ENCODE peak calls at places on chromosomes 13 and 19, in four cellular contexts. One of them, this sample, is unnamed.
A peak's percentile ranks its signal among the peaks of the same experiment; 100 is the strongest.

GRCh38 chr13:102678339-102679122 is 16.3 kb downstream of the METTL21C start:
- DNase-seq in fibroblast of pulmonary artery: no peak
- DNase-seq in psoas muscle: no peak
- DNase-seq in colonic mucosa: no peak
- DNase-seq in this sample: no peak

GRCh38 chr13:61414686-61415664 is 674 bp downstream of the PCDH20 start:
- DNase-seq in colonic mucosa: peak; percentile 82
- DNase-seq in fibroblast of pulmonary artery: peak; percentile 18
- DNase-seq in psoas muscle: no peak
- DNase-seq in this sample: no peak

GRCh38 chr13:82803341-82803740 is 1078.9 kb downstream of the SLITRK1 start:
- DNase-seq in psoas muscle: no peak
- DNase-seq in colonic mucosa: no peak
- DNase-seq in fibroblast of pulmonary artery: peak; percentile 26
- DNase-seq in this sample: no peak

GRCh38 chr19:34387446-34387810 is 16.8 kb upstream of the PDCD2L start:
- DNase-seq in psoas muscle: no peak
- DNase-seq in colonic mucosa: no peak
- DNase-seq in fibroblast of pulmonary artery: no peak
- DNase-seq in this sample: no peak

GRCh38 chr13:32811297-32811800 is 204.9 kb upstream of the KL start:
- DNase-seq in psoas muscle: no peak
- DNase-seq in fibroblast of pulmonary artery: no peak
- DNase-seq in colonic mucosa: peak; percentile 31
- DNase-seq in this sample: peak; percentile 51

GRCh38 chr19:35346193-35347052 is 1.3 kb upstream of the FFAR1 start:
- DNase-seq in psoas muscle: no peak
- DNase-seq in colonic mucosa: peak; percentile 42
- DNase-seq in fibroblast of pulmonary artery: no peak
- DNase-seq in this sample: no peak

GRCh38 chr13:32330438-32330837 is 15.1 kb downstream of the BRCA2 start:
- DNase-seq in colonic mucosa: no peak
- DNase-seq in fibroblast of pulmonary artery: peak; percentile 90
- DNase-seq in psoas muscle: no peak
- DNase-seq in this sample: no peak

GRCh38 chr19:51887522-51888498 is at the start of gene ZNF577:
- DNase-seq in fibroblast of pulmonary artery: peak; percentile 95
- DNase-seq in colonic mucosa: peak; percentile 98
- DNase-seq in psoas muscle: peak; percentile 91
- DNase-seq in this sample: peak; percentile 56

GRCh38 chr13:49499889-49500660 is 4.3 kb downstream of the PHF11 start:
- DNase-seq in colonic mucosa: no peak
- DNase-seq in fibroblast of pulmonary artery: peak; percentile 58
- DNase-seq in psoas muscle: no peak
- DNase-seq in this sample: no peak

GRCh38 chr19:14116918-14117578 is 514 bp downstream of the PRKACA start:
- DNase-seq in psoas muscle: peak; percentile 63
- DNase-seq in colonic mucosa: peak; percentile 31
- DNase-seq in fibroblast of pulmonary artery: no peak
- DNase-seq in this sample: no peak

GRCh38 chr19:53394522-53394973 is 401 bp upstream of the ZNF765 start:
- DNase-seq in colonic mucosa: no peak
- DNase-seq in fibroblast of pulmonary artery: no peak
- DNase-seq in psoas muscle: peak; percentile 59
- DNase-seq in this sample: no peak

GRCh38 chr13:42114912-42115311 is 66.5 kb downstream of the DGKH start:
- DNase-seq in fibroblast of pulmonary artery: no peak
- DNase-seq in psoas muscle: no peak
- DNase-seq in colonic mucosa: no peak
- DNase-seq in this sample: no peak

GRCh38 chr13:46041335-46041934 is 11.1 kb downstream of the ZC3H13 start:
- DNase-seq in fibroblast of pulmonary artery: peak; percentile 11
- DNase-seq in psoas muscle: no peak
- DNase-seq in colonic mucosa: no peak
- DNase-seq in this sample: no peak

GRCh38 chr19:10269333-10270179 is 1.4 kb upstream of the ICAM1 start:
- DNase-seq in colonic mucosa: peak; percentile 92
- DNase-seq in psoas muscle: peak; percentile 86
- DNase-seq in fibroblast of pulmonary artery: peak; percentile 87
- DNase-seq in this sample: no peak

GRCh38 chr13:102567857-102568256 is 28.9 kb upstream of the TPP2 start:
- DNase-seq in psoas muscle: no peak
- DNase-seq in fibroblast of pulmonary artery: no peak
- DNase-seq in colonic mucosa: no peak
- DNase-seq in this sample: no peak

GRCh38 chr13:112733661-112734379 is 44.0 kb downstream of the ATP11A start:
- DNase-seq in colonic mucosa: no peak
- DNase-seq in psoas muscle: no peak
- DNase-seq in fibroblast of pulmonary artery: no peak
- DNase-seq in this sample: no peak

GRCh38 chr19:39969681-39970423 is 1.1 kb upstream of the PSMC4 start:
- DNase-seq in fibroblast of pulmonary artery: no peak
- DNase-seq in psoas muscle: no peak
- DNase-seq in colonic mucosa: peak; percentile 19
- DNase-seq in this sample: no peak

GRCh38 chr13:77381059-77381458 is 54.2 kb upstream of the MYCBP2 start:
- DNase-seq in fibroblast of pulmonary artery: no peak
- DNase-seq in colonic mucosa: no peak
- DNase-seq in psoas muscle: no peak
- DNase-seq in this sample: no peak

GRCh38 chr13:94343243-94343585 is 136.3 kb downstream of the DCT start:
- DNase-seq in psoas muscle: no peak
- DNase-seq in fibroblast of pulmonary artery: no peak
- DNase-seq in colonic mucosa: no peak
- DNase-seq in this sample: no peak

GRCh38 chr19:16026756-16027155 is 49.5 kb upstream of the TPM4 start:
- DNase-seq in colonic mucosa: no peak
- DNase-seq in fibroblast of pulmonary artery: no peak
- DNase-seq in psoas muscle: no peak
- DNase-seq in this sample: no peak

GRCh38 chr13:63184693-63185092 is 1769.0 kb upstream of the PCDH20 start:
- DNase-seq in psoas muscle: no peak
- DNase-seq in colonic mucosa: no peak
- DNase-seq in fibroblast of pulmonary artery: peak; percentile 51
- DNase-seq in this sample: peak; percentile 43

GRCh38 chr13:30751183-30751933 is 16.0 kb downstream of the ALOX5AP start:
- DNase-seq in colonic mucosa: no peak
- DNase-seq in psoas muscle: no peak
- DNase-seq in fibroblast of pulmonary artery: no peak
- DNase-seq in this sample: no peak

DNA sequence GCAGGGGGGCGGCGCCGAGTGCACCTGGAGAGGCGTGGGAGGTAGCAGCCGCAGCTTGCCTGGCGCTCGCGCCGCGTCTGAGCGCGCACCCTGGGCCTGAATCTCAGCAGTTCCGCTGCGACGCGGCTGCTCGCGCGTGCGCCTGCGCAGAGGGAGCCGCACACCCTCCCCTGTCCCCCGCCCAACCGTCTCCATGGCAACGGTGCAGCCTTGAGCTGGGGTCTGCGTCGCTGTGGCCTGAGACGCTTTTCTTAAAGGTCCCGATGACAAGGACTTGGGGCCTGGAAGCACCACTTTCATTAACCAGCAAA is at the start of gene PNMA8B:
- DNase-seq in psoas muscle: peak; percentile 69
- DNase-seq in fibroblast of pulmonary artery: peak; percentile 52
- DNase-seq in colonic mucosa: peak; percentile 26
- DNase-seq in this sample: no peak
- H3K4me3 ChIP-seq in psoas muscle: peak within 1 kb of the TSS; percentile 41
- H3K4me3 ChIP-seq in fibroblast of pulmonary artery: peak within 1 kb of the TSS; percentile 41
- H3K4me3 ChIP-seq in colonic mucosa: peak within 1 kb of the TSS; percentile 11
- H3K4me3 ChIP-seq in this sample: peak within 1 kb of the TSS; percentile 38

DNA sequence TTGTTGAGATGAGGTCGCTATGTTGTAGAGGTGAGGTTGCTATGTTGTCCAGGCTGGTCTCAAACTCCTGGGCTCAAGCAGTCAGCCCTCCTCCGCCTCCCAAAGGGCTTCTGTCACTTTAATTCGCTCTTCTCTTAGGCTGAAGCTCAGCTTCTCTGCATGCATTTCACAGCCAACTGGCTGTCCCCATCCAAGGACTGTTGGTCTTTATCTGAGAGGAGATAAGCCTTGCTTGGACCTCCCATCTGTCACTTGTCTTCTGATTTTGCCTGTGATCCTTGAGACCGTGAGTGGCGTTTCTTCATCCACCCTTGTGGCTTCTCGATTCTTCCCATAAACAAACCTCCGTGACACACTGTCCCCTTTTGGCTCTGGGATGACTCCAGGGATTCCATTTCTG is 24.4 kb downstream of the CERS1 start:
- DNase-seq in colonic mucosa: no peak
- DNase-seq in psoas muscle: no peak
- DNase-seq in fibroblast of pulmonary artery: no peak
- DNase-seq in this sample: no peak
- TF ChIP-seq CTCF in colonic mucosa: no peak
- TF ChIP-seq CTCF in psoas muscle: no peak
- TF ChIP-seq CTCF in fibroblast of pulmonary artery: no peak
- TF ChIP-seq CTCF in this sample: no peak

DNA sequence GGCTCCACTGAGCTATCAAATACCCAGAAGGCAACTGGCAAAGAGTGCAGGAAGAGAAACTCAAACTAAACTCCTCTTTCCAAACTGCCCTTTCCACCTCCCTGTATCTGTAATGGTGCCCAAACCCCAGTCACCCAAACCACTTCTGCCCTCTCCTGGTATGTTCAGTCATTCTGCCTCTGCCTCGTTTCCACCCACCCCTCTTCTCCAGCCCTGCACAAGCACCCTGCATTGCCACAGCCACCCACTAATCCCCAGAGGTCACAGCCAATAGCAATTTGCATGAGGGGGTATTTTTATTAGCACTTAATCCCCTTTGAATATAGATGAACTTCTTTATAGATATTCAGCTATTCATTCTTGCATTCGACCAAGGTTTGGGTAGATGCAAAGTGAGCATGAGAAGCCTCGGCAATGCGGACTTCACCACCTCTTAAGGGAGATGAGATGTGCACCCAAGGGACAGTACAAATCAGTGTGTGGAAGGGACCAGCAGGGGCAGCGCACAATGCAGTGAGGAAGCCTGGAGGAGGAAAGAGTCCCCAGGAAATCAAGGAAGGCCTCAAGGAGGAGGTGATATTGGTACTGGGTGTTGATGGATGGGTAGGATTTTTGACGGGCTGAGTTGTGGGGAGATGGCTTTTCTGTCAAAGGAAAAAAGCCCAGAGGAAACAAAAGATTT is 12.4 kb downstream of the TMEM272 start:
- DNase-seq in fibroblast of pulmonary artery: peak; percentile 55
- DNase-seq in psoas muscle: peak; percentile 28
- DNase-seq in colonic mucosa: no peak
- DNase-seq in this sample: no peak
- H3K4me3 ChIP-seq in fibroblast of pulmonary artery: no peak overlapping the region
- H3K4me3 ChIP-seq in psoas muscle: no peak overlapping the region
- H3K4me3 ChIP-seq in colonic mucosa: no peak overlapping the region
- H3K4me3 ChIP-seq in this sample: no peak overlapping the region

GRCh38 chr19:44752123-44752815 is 3.8 kb downstream of the BCL3 start:
- DNase-seq in fibroblast of pulmonary artery: no peak
- DNase-seq in psoas muscle: no peak
- DNase-seq in colonic mucosa: no peak
- DNase-seq in this sample: no peak

GRCh38 chr19:44754743-44755066 is 6.2 kb downstream of the BCL3 start:
- DNase-seq in colonic mucosa: peak; percentile 45
- DNase-seq in fibroblast of pulmonary artery: no peak
- DNase-seq in psoas muscle: no peak
- DNase-seq in this sample: no peak

GRCh38 chr19:44753619-44753931 is 5.1 kb downstream of the BCL3 start:
- DNase-seq in fibroblast of pulmonary artery: no peak
- DNase-seq in psoas muscle: no peak
- DNase-seq in colonic mucosa: no peak
- DNase-seq in this sample: no peak

GRCh38 chr19:44753932-44754742 is 5.6 kb downstream of the BCL3 start:
- DNase-seq in psoas muscle: peak; percentile 96
- DNase-seq in colonic mucosa: peak; percentile 98
- DNase-seq in fibroblast of pulmonary artery: peak; percentile 90
- DNase-seq in this sample: no peak

DNA sequence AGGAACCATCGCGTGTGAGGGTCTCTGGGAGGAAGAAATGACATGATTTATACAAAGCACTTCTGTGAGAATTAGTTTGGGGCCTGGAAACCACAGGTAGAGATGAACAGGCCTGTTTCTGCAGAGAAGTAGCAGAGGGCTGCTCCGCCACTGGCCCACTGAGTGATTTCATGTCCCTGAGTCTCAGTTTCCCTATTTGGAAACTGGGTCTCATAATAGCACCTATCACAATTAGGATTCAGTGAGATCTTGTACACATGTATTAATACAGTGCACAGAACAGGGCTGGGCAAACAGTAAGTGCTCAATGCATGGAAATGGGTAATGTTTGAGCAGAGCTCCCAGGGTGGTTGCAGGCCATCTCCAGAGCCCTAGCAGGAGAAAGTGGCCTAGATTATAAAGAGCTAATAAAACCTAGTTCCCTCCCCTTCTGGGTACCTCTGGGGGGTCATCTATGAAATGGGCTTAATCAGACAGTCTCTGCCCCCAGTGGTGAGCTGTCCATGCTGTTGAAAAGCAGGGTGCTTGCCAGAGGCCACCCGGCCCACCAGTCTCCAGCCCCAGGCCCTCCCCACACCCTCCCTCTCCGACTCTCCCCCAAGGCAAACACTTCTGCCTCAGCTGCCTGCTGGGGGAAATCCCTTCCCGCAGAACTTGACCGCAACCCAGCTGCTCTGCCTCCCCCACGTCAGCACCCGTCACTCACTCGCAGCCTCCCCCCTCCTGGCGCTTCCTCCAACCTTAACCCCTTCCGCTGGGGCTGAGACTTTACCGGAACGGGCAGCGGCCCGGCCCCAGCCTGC is 4.5 kb downstream of the BCL3 start:
- DNase-seq in fibroblast of pulmonary artery: peak; percentile 99
- DNase-seq in psoas muscle: peak; percentile 92
- DNase-seq in colonic mucosa: peak; percentile 96
- DNase-seq in this sample: no peak
- TF ChIP-seq CTCF in fibroblast of pulmonary artery: no peak
- TF ChIP-seq CTCF in psoas muscle: no peak
- TF ChIP-seq CTCF in colonic mucosa: no peak
- TF ChIP-seq CTCF in this sample: no peak

DNA sequence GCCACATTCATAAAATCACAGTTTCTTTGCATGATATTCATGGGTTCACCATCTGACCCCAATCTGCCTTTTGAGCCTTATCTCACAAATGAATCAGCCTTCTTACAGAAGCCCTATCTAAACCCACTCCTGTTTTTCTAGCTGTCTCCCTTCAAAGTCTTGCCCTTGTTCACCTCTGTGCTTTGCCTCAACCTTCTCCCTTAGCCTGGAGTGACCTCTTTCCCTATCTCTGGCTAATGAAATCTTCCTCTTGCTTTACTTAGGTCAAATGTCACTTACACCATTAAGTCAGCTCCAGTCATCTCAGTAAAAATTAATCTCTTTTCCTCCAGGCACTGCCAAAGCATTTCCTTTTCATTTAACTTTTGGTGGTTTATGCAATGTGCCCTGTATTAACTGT is 596.5 kb upstream of the MIR17HG start:
- DNase-seq in psoas muscle: no peak
- DNase-seq in colonic mucosa: no peak
- DNase-seq in fibroblast of pulmonary artery: peak; percentile 3
- DNase-seq in this sample: no peak
- H3K4me3 ChIP-seq in psoas muscle: no peak overlapping the region
- H3K4me3 ChIP-seq in colonic mucosa: no peak overlapping the region
- H3K4me3 ChIP-seq in fibroblast of pulmonary artery: no peak overlapping the region
- H3K4me3 ChIP-seq in this sample: no peak overlapping the region

GRCh38 chr19:45848922-45849321 is 14.0 kb downstream of the SYMPK start:
- DNase-seq in colonic mucosa: no peak
- DNase-seq in psoas muscle: no peak
- DNase-seq in fibroblast of pulmonary artery: peak; percentile 9
- DNase-seq in this sample: no peak
- TF ChIP-seq CTCF in colonic mucosa: no peak
- TF ChIP-seq CTCF in psoas muscle: no peak
- TF ChIP-seq CTCF in fibroblast of pulmonary artery: peak; percentile 39
- TF ChIP-seq CTCF in this sample: peak; percentile 33

GRCh38 chr13:21739771-21740170 is 68.9 kb downstream of the FGF9 start:
- DNase-seq in colonic mucosa: no peak
- DNase-seq in fibroblast of pulmonary artery: no peak
- DNase-seq in psoas muscle: no peak
- DNase-seq in this sample: no peak
- H3K4me3 ChIP-seq in colonic mucosa: no peak overlapping the region
- H3K4me3 ChIP-seq in fibroblast of pulmonary artery: no peak overlapping the region
- H3K4me3 ChIP-seq in psoas muscle: no peak overlapping the region
- H3K4me3 ChIP-seq in this sample: no peak overlapping the region